ENCODE peak calls at places on chromosome 1, in five cellular contexts. X, C, K, R and A are unnamed samples.

GRCh38 chr1:39395357-39395831 is 96.0 kb upstream of the BMP8A start:
- DNase-seq in K (peak), X (peak), R (peak), C (no peak), A (no peak)

GRCh38 chr1:204102029-204102611 is 29.2 kb downstream of the SOX13 start:
- DNase-seq in X (no peak), C (no peak), R (no peak), K (no peak), A (no peak)

GRCh38 chr1:16092097-16092922 is 18.9 kb upstream of the FAM131C start:
- DNase-seq in K (no peak), R (no peak), X (no peak), C (no peak), A (no peak)

GRCh38 chr1:203422116-203422515 is 53.5 kb upstream of the PRELP start:
- DNase-seq in R (no peak), C (no peak), X (no peak), K (no peak), A (no peak)

GRCh38 chr1:165854101-165854845 is 26.9 kb downstream of the UCK2 start:
- DNase-seq in X (peak), K (no peak), R (peak), C (peak), A (no peak)

GRCh38 chr1:102902045-102902444 is 206.3 kb downstream of the COL11A1 start:
- DNase-seq in K (no peak), X (no peak), R (no peak), C (no peak), A (no peak)

GRCh38 chr1:113793878-113794834 is 18.1 kb downstream of the RSBN1 start:
- DNase-seq in K (no peak), R (no peak), C (no peak), X (no peak), A (no peak)

GRCh38 chr1:43222876-43223275 is 46.9 kb upstream of the TMEM125 start:
- DNase-seq in X (no peak), R (no peak), C (no peak), K (no peak), A (no peak)

GRCh38 chr1:162458206-162458605 is 39.4 kb upstream of the UHMK1 start:
- DNase-seq in K (no peak), X (no peak), R (no peak), C (no peak), A (no peak)

GRCh38 chr1:178490967-178491366 is 5.8 kb downstream of the CLEC20A start:
- DNase-seq in K (no peak), X (no peak), R (no peak), C (no peak), A (no peak)

GRCh38 chr1:229759037-229759435 is 133.0 kb downstream of the URB2 start:
- DNase-seq in X (peak), K (peak), R (no peak), C (no peak), A (no peak)

GRCh38 chr1:91827094-91828006 is 58.6 kb downstream of the TGFBR3 start:
- DNase-seq in R (no peak), K (no peak), C (no peak), X (no peak), A (no peak)

GRCh38 chr1:107804746-107805145 is 160.2 kb downstream of the VAV3 start:
- DNase-seq in K (no peak), R (no peak), C (no peak), X (no peak), A (no peak)

GRCh38 chr1:94115900-94116436 is 5.0 kb downstream of the ABCA4 start:
- DNase-seq in R (no peak), C (no peak), X (no peak), K (peak), A (no peak)

GRCh38 chr1:29838738-29839320 is 602.5 kb downstream of the PTPRU start:
- DNase-seq in R (no peak), X (no peak), C (no peak), K (no peak), A (no peak)

DNA sequence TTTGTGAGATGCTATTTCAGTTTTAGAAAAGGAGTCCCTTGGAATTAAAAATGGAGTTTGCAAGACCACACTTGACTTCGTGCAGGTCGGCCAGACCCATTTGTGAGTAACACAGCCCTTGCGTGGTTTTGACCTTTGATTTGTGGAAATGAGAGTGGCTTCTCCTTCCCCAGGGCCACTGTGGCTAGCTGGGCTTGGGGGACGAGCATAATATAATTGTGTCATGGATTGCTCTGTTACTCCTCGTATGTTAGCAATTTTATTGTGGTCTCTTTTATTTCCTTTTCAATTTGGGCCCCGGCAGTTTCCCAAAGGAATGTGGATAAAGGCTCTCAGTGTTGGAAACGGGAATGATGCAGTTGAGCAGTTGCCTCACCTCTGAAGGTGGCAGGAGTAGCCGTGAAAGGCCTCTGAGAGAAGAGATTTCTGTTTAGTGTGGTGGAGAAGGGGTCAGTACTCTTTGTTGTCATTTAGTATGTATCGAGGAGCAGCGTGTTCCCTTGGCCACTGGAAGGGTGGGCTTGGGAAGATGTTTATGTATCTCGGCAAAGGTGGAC is 194.6 kb downstream of the PBX1 start:
- DNase-seq in R (no peak), C (no peak), K (no peak), X (no peak), A (no peak)
- H3K4me3 ChIP-seq in R (no peak), C (no peak), K (no peak), X (no peak), A (peak)

DNA sequence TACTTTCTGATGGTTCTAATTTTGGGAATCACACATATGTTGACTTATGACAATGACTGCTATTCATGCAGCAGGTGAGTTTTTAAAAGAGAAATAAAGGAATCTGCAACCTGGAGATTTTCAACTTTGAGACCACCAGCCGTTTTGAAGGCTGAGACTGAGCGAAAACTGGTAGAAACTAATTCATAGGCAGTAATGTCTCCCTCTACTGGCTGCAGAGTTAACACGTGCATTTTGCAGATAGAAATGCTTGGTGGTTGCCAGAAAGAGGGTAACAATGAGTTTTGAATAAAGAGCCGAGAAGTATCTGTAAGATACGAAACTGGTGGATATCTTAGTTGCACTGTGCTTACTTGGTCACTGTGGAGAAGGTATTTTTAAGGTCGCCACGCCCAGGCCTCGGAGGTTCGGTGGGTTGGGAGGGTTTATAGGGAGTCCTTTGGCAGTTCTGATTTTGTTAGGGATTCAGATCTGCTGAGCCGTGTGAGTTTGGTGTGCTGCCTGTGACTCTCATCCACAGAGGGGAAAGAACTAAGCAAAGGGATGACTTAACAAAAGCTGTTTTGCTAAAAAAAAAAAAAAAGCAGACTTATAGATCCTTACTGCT is 83.0 kb downstream of the RYR2 start:
- DNase-seq in C (no peak), K (no peak), X (no peak), R (peak), A (no peak)
- TF ChIP-seq CTCF in C (no peak), K (no peak), X (no peak), R (peak), A (peak)

GRCh38 chr1:177306019-177306415 is 135.3 kb downstream of the BRINP2 start:
- DNase-seq in C (no peak), X (no peak), K (no peak), R (no peak), A (no peak)
- H3K4me3 ChIP-seq in C (no peak), X (no peak), K (no peak), R (no peak), A (no peak)

GRCh38 chr1:60923287-60924110 is 158.9 kb upstream of the NFIA start:
- DNase-seq in R (no peak), X (no peak), K (no peak), C (no peak), A (no peak)
- TF ChIP-seq CTCF in R (no peak), X (no peak), K (no peak), C (no peak), A (no peak)

GRCh38 chr1:156676450-156676819 is 772 bp downstream of the NES start:
- DNase-seq in X (no peak), R (no peak), C (no peak), K (no peak), A (no peak)

GRCh38 chr1:156677616-156678596 is 699 bp upstream of the NES start:
- DNase-seq in R (peak), K (no peak), X (no peak), C (peak), A (peak)

GRCh38 chr1:156676820-156677615 is at the start of gene NES:
- DNase-seq in K (no peak), X (no peak), R (peak), C (no peak), A (no peak)

GRCh38 chr1:156675271-156675708 is 1.9 kb downstream of the NES start:
- DNase-seq in C (no peak), R (no peak), X (no peak), K (no peak), A (no peak)

GRCh38 chr1:156675715-156676311 is 1.4 kb downstream of the NES start:
- DNase-seq in K (no peak), X (no peak), C (no peak), R (no peak), A (no peak)
- H3K4me3 ChIP-seq in K (peak), X (peak), C (peak), R (peak), A (peak)

DNA sequence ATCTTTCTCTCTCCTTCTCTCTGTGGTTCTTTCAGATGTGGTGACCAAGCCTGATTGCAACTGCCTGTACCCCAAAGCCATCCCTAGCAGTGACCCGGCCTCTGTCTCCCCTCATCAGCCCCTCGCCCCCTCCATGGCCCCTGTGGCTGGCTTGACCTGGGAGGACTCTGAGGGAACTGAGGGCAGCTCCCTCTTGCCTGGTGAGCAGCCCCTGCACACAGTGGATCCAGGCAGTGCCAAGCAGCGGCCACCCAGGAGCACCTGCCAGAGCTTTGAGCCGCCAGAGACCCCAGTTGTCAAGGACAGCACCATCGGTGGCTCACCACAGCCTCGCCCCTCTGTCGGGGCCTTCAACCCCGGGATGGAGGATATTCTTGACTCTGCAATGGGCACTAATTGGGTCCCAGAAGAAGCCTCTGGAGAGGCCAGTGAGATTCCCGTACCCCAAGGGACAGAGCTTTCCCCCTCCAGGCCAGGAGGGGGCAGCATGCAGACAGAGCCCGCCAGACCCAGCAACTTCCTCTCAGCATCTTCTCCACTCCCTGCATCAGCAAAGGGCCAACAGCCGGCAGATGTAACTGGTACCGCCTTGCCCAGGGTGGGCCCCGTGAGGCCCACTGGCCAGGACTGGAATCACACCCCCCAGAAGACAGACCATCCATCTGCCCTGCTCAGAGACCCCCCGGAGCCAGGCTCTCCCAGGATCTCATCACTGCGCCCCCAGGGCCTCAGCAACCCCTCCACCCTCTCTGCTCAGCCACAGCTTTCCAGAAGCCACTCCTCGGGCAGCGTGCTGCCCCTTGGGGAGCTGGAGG is 12.7 kb downstream of the CSF1 start:
- DNase-seq in X (no peak), K (no peak), R (peak), C (no peak), A (no peak)
- TF ChIP-seq CTCF in X (peak), K (peak), R (peak), C (peak), A (no peak)

DNA sequence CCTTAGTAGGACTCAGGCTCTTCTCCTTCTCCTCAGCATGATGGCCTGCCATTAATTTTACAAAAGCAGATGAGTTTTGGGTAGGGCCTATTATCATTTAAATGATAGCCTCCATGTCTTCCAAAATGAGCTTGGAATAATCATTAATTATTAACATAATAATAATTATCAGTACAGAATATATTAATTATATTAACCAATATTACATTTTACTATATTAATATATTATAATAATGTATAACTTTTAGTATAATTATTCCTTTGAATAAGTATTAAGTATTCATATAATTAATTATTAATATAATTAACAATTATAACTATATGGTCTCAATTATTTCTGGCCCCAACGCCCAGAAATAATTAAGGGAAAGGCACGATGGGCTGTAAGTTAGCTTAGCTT is 318.6 kb upstream of the ADGRL4 start:
- DNase-seq in R (no peak), X (no peak), K (no peak), C (no peak), A (no peak)
- H3K4me3 ChIP-seq in R (no peak), X (no peak), K (no peak), C (no peak), A (no peak)

DNA sequence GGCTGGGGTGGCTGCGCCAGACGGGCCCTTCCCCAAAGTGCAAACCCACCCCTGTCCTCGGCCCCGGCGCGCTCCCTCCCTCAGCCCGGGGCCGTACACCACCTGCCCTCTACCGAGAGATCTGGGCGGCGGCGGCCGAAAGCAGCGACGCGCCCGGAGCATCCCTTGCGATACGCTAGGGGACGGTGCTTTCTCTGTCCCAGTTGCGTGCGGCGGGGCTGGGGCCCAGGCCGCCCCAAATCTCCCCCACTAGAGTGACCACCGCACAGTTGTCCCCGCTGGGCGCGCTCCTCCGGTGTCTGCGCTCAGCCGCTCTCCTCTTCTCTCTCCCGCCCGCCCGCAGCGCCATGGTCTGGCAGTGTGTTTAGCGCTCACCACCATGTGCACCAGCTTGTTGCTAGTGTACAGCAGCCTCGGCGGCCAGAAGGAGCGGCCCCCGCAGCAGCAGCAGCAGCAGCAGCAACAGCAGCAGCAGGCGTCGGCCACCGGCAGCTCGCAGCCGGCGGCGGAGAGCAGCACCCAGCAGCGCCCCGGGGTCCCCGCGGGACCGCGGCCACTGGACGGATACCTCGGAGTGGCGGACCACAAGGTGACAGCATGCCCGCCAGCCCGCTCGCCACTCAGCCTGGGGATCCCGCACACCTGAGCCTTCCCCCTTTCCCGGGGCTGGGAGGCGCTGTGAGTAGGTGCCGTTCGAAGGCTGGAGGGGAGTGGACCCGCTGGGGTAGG is 1.0 kb downstream of the ST6GALNAC5 start:
- DNase-seq in R (peak), X (no peak), K (no peak), C (no peak), A (peak)
- TF ChIP-seq CTCF in R (peak), X (peak), K (peak), C (peak), A (no peak)

DNA sequence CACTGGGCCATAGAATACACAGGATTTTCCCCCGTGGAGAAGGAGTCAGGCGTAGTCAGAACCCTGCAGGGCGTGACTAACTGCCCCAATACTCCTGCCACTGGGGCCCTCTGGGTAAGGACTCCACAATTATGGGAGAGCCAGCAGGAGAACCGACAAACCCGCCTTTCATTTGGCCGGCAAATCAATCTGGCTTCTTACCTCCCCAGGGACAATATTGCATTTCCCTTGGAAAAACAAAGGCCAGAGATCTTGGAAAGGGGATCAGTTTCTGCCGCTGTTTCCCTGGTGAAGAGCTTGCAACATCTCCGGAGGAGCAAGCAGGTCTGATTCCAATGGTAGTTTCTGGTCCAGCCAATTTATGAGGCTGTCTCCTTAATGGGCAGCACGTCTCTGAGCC is 4.5 kb downstream of the TRABD2B start:
- DNase-seq in X (no peak), K (no peak), R (peak), C (peak), A (no peak)
- H3K4me3 ChIP-seq in X (no peak), K (no peak), R (no peak), C (no peak), A (no peak)

DNA sequence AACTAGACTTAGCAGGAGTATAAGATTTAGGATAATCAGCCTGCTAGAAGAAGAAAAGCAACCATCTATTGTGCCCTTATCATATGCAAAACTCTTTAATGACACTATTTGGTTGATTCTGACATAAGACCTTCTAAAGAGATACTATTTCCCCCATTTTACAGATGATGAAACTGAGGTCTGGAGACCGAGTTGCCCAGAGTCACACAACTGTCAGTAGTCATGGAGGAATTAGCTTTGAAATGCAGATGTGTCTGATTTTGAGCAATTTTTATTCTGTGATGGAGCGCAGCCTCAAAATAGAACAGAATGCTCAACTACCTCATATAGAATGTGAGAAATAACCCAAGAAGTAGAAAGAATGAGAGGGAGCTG is 69.0 kb downstream of the CD58 start:
- DNase-seq in X (no peak), R (no peak), K (no peak), C (no peak), A (no peak)
- TF ChIP-seq CTCF in X (no peak), R (no peak), K (no peak), C (no peak), A (no peak)